ENCODE peak calls at places on chromosomes 6 and 20, in six cellular contexts. Y is A549, B is coronary artery, I is left ventricle myocardium inferior, K is H9, Z is astrocyte. G is an unnamed sample.

GRCh38 chr20:33211817-33212424 is 5.2 kb upstream of the BPIFA3 start:
- DNase-seq in Y (peak), B (no peak), I (no peak), K (peak), Z (peak), G (no peak)

GRCh38 chr20:1579488-1579887 is 22.0 kb upstream of the SIRPD start:
- DNase-seq in Y (no peak), B (no peak), I (no peak), K (no peak), Z (no peak), G (no peak)

GRCh38 chr6:164569503-164569902 is 739.9 kb downstream of the C6orf118 start:
- DNase-seq in Y (no peak), B (no peak), I (no peak), K (no peak), Z (no peak), G (no peak)

GRCh38 chr6:34317172-34317477 is 68.3 kb upstream of the SMIM29 start:
- DNase-seq in Y (no peak), B (no peak), I (no peak), K (no peak), Z (no peak), G (no peak)

GRCh38 chr6:156720739-156721714 is 56.2 kb upstream of the ARID1B start:
- DNase-seq in Y (no peak), B (no peak), I (no peak), K (peak), Z (no peak), G (no peak)

GRCh38 chr20:3818155-3819151 is 1.9 kb upstream of the AP5S1 start:
- DNase-seq in Y (peak), B (no peak), I (peak), K (peak), Z (peak), G (peak)

GRCh38 chr6:144310761-144311160 is 25.6 kb downstream of the UTRN start:
- DNase-seq in Y (no peak), B (no peak), I (no peak), K (no peak), Z (no peak), G (no peak)

GRCh38 chr6:1313364-1313754 is 1.5 kb downstream of the FOXQ1 start:
- DNase-seq in Y (no peak), B (no peak), I (no peak), K (no peak), Z (no peak), G (no peak)

GRCh38 chr6:5943591-5943990 is 63.1 kb downstream of the NRN1 start:
- DNase-seq in Y (no peak), B (no peak), I (no peak), K (no peak), Z (no peak), G (no peak)

GRCh38 chr6:18477301-18477941 is 90.3 kb downstream of the RNF144B start:
- DNase-seq in Y (no peak), B (no peak), I (no peak), K (no peak), Z (peak), G (no peak)

GRCh38 chr20:1774479-1774878 is 116.9 kb upstream of the SIRPG start:
- DNase-seq in Y (no peak), B (no peak), I (no peak), K (no peak), Z (no peak), G (no peak)

GRCh38 chr6:30200551-30201281 is 12.5 kb downstream of the TRIM26 start:
- DNase-seq in Y (no peak), B (no peak), I (no peak), K (no peak), Z (no peak), G (no peak)

GRCh38 chr6:123838612-123839279 is 35.1 kb downstream of the NKAIN2 start:
- DNase-seq in Y (no peak), B (no peak), I (no peak), K (no peak), Z (no peak), G (no peak)

GRCh38 chr6:137880633-137881521 is 13.8 kb downstream of the TNFAIP3 start:
- DNase-seq in Y (no peak), B (no peak), I (peak), K (no peak), Z (no peak), G (no peak)

GRCh38 chr20:60060593-60060992 is 102.4 kb downstream of the CDH26 start:
- DNase-seq in Y (no peak), B (no peak), I (no peak), K (no peak), Z (no peak), G (peak)

GRCh38 chr20:2814587-2815051 is at the start of gene C20orf141:
- DNase-seq in Y (peak), B (peak), I (no peak), K (no peak), Z (peak), G (peak)

GRCh38 chr6:119738425-119738824 is 388.9 kb upstream of the MAN1A1 start:
- DNase-seq in Y (no peak), B (no peak), I (no peak), K (no peak), Z (no peak), G (no peak)

GRCh38 chr20:46246527-46246926 is 61.8 kb downstream of the CDH22 start:
- DNase-seq in Y (no peak), B (no peak), I (no peak), K (no peak), Z (no peak), G (no peak)

GRCh38 chr20:35344354-35344837 is 52.2 kb upstream of the FAM83C start:
- DNase-seq in Y (no peak), B (no peak), I (peak), K (no peak), Z (peak), G (peak)

GRCh38 chr20:47353224-47353696 is 3.2 kb downstream of the ZMYND8 start:
- DNase-seq in Y (no peak), B (no peak), I (no peak), K (no peak), Z (no peak), G (no peak)

GRCh38 chr20:57656821-57657536 is 36.8 kb upstream of the ZBP1 start:
- DNase-seq in Y (no peak), B (peak), I (peak), K (peak), Z (no peak), G (peak)

GRCh38 chr6:43368517-43369160 is 808 bp downstream of the ZNF318 start:
- DNase-seq in Y (peak), B (peak), I (peak), K (peak), Z (peak), G (peak)

GRCh38 chr6:125346143-125346925 is 44.6 kb upstream of the HDDC2 start:
- DNase-seq in Y (no peak), B (peak), I (no peak), K (no peak), Z (no peak), G (no peak)

GRCh38 chr20:17896247-17896723 is 72.3 kb downstream of the SNX5 start:
- DNase-seq in Y (no peak), B (no peak), I (no peak), K (no peak), Z (no peak), G (no peak)

GRCh38 chr6:149273318-149273717 is 44.2 kb upstream of the TAB2 start:
- DNase-seq in Y (no peak), B (no peak), I (peak), K (no peak), Z (no peak), G (no peak)

GRCh38 chr6:147651249-147652063 is 143.0 kb downstream of the SAMD5 start:
- DNase-seq in Y (no peak), B (no peak), I (peak), K (peak), Z (peak), G (no peak)

GRCh38 chr20:24235740-24236139 is 233.7 kb upstream of the SYNDIG1 start:
- DNase-seq in Y (no peak), B (no peak), I (no peak), K (no peak), Z (no peak), G (no peak)

GRCh38 chr6:124881898-124882579 is 80.2 kb upstream of the RNF217 start:
- DNase-seq in Y (no peak), B (no peak), I (peak), K (no peak), Z (peak), G (no peak)

GRCh38 chr6:100998111-100998510 is 117.0 kb upstream of the ASCC3 start:
- DNase-seq in Y (no peak), B (no peak), I (no peak), K (no peak), Z (peak), G (no peak)

GRCh38 chr6:156883497-156884252 is 106.5 kb downstream of the ARID1B start:
- DNase-seq in Y (no peak), B (no peak), I (no peak), K (no peak), Z (no peak), G (no peak)

GRCh38 chr6:157235600-157236039 is 87.7 kb downstream of the TMEM242 start:
- DNase-seq in Y (peak), B (peak), I (peak), K (peak), Z (peak), G (peak)

GRCh38 chr6:79168695-79168980 is 65.8 kb downstream of the HMGN3 start:
- DNase-seq in Y (no peak), B (no peak), I (no peak), K (no peak), Z (peak), G (no peak)

GRCh38 chr6:54717849-54718455 is 128.6 kb upstream of the FAM83B start:
- DNase-seq in Y (peak), B (no peak), I (no peak), K (peak), Z (peak), G (no peak)
- H3K27ac ChIP-seq in Y (no peak), B (no peak), I (no peak), K (no peak), Z (no peak), G (no peak)

GRCh38 chr20:50628326-50628725 is 63.0 kb downstream of the RIPOR3 start:
- DNase-seq in Y (no peak), B (no peak), I (no peak), K (no peak), Z (no peak), G (no peak)
- H3K27ac ChIP-seq in Y (no peak), B (no peak), I (peak), K (no peak), Z (no peak), G (no peak)

GRCh38 chr20:4936392-4936850 is 64.9 kb downstream of the SLC23A2 start:
- DNase-seq in Y (no peak), B (no peak), I (no peak), K (no peak), Z (no peak), G (no peak)

GRCh38 chr20:4932061-4932460 is 69.2 kb downstream of the SLC23A2 start:
- DNase-seq in Y (no peak), B (no peak), I (no peak), K (no peak), Z (no peak), G (no peak)

GRCh38 chr20:4942336-4942735 is 59.0 kb downstream of the SLC23A2 start:
- DNase-seq in Y (no peak), B (no peak), I (no peak), K (no peak), Z (peak), G (no peak)

GRCh38 chr20:4937422-4938319 is 63.6 kb downstream of the SLC23A2 start:
- DNase-seq in Y (no peak), B (no peak), I (no peak), K (no peak), Z (no peak), G (no peak)

GRCh38 chr20:4936851-4937412 is 64.4 kb downstream of the SLC23A2 start:
- DNase-seq in Y (no peak), B (no peak), I (no peak), K (no peak), Z (no peak), G (no peak)
- H3K27ac ChIP-seq in Y (no peak), B (no peak), I (no peak), K (no peak), Z (no peak), G (no peak)

GRCh38 chr20:51818479-51819008 is 16.2 kb upstream of the SALL4 start:
- DNase-seq in Y (no peak), B (no peak), I (no peak), K (no peak), Z (no peak), G (no peak)
- H3K27ac ChIP-seq in Y (no peak), B (no peak), I (no peak), K (no peak), Z (no peak), G (no peak)

GRCh38 chr6:85459224-85459901 is 9.5 kb downstream of the NT5E start:
- DNase-seq in Y (no peak), B (no peak), I (no peak), K (no peak), Z (peak), G (no peak)
- H3K27ac ChIP-seq in Y (no peak), B (peak), I (peak), K (no peak), Z (peak), G (peak)

GRCh38 chr6:4225207-4225872 is 90.0 kb upstream of the ECI2 start:
- DNase-seq in Y (no peak), B (no peak), I (no peak), K (peak), Z (peak), G (no peak)
- H3K27ac ChIP-seq in Y (no peak), B (no peak), I (no peak), K (no peak), Z (no peak), G (no peak)

G was measured in psoas muscle.